ENCODE peak calls at places on chromosomes 12 and 14, in nine cellular contexts. H is heart left ventricle, O is A549, D is gastrocnemius medialis, B is transverse colon, F is IMR-90, J is uterus, V is adrenal gland, W is Peyer's patch. X is an unnamed sample.

GRCh38 chr12:26528943-26529342 is 304.1 kb downstream of the ITPR2 start:
- DNase-seq in H (no peak), O (no peak), D (no peak), B (no peak), F (no peak), J (no peak), V (no peak), W (no peak), X (no peak)

GRCh38 chr12:70267550-70267949 is 24.3 kb downstream of the CNOT2 start:
- DNase-seq in H (no peak), O (peak; percentile 7), D (no peak), B (no peak), F (peak; percentile 91), J (no peak), V (no peak), W (no peak), X (no peak)

GRCh38 chr12:49673446-49674317 is 33.5 kb downstream of the FMNL3 start:
- DNase-seq in H (peak; percentile 95), O (no peak), D (peak; percentile 90), B (peak; percentile 86), F (peak; percentile 94), J (peak; percentile 93), V (peak; percentile 92), W (peak; percentile 81), X (peak; percentile 94)

GRCh38 chr14:75282166-75282547 is 3.5 kb downstream of the FOS start:
- DNase-seq in H (no peak), O (no peak), D (no peak), B (peak; percentile 59), F (peak; percentile 60), J (no peak), V (no peak), W (no peak), X (no peak)

GRCh38 chr12:131910302-131911110 is 16.1 kb downstream of the ULK1 start:
- DNase-seq in H (no peak), O (no peak), D (no peak), B (no peak), F (no peak), J (no peak), V (peak; percentile 72), W (no peak), X (no peak)

GRCh38 chr12:121537814-121538698 is 42.8 kb downstream of the KDM2B start:
- DNase-seq in H (peak; percentile 28), O (no peak), D (no peak), B (peak; percentile 20), F (no peak), J (no peak), V (no peak), W (no peak), X (no peak)

GRCh38 chr14:104803280-104803915 is 2.5 kb downstream of the ZBTB42 start:
- DNase-seq in H (no peak), O (no peak), D (no peak), B (no peak), F (no peak), J (no peak), V (peak; percentile 4), W (no peak), X (no peak)

GRCh38 chr12:17456486-17456885 is 633.5 kb downstream of the RERGL start:
- DNase-seq in H (no peak), O (no peak), D (no peak), B (no peak), F (no peak), J (no peak), V (no peak), W (no peak), X (no peak)

GRCh38 chr14:22837750-22838538 is 1.6 kb downstream of the MMP14 start:
- DNase-seq in H (peak; percentile 44), O (no peak), D (peak; percentile 77), B (peak; percentile 55), F (peak; percentile 33), J (peak; percentile 88), V (peak; percentile 32), W (peak; percentile 56), X (no peak)

DNA sequence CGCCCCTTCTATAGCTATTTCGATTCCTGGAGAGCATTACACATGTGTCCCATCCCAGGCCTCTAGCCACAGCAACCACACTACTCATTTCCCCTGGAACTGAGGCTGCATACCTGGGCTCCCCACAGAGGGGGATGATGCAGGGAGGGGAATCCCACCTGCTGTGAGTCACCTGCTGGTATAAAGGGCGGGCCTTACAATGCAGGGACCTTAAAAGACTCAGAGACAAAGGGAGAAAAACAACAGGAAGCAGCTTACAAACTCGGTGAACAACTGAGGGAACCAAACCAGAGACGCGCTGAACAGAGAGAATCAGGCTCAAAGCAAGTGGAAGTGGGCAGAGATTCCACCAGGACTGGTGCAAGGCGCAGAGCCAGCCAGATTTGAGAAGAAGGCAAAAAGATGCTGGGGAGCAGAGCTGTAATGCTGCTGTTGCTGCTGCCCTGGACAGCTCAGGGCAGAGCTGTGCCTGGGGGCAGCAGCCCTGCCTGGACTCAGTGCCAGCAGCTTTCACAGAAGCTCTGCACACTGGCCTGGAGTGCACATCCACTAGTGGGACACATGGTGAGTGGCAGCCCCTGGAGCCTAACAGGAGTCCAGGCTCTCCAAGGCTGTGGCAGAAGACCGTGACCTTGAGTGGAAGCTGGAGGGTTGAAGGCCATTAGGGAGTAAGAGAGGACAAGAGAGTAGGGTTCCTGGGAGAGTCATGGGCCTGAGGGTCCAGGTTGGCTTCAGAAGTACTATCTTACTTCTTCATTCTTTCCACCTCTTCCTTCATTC is at the start of gene IL23A:
- DNase-seq in H (no peak), O (no peak), D (no peak), B (peak; percentile 30), F (peak; percentile 59), J (no peak), V (no peak), W (no peak), X (no peak)
- TF ChIP-seq POLR2A in H (no peak), O (no peak), D (no peak), B (no peak), F (no peak), J (no peak), V (no peak), W (no peak), X (no peak)

GRCh38 chr12:54029529-54030441 is 1.5 kb downstream of the HOXC6 start:
- DNase-seq in H (no peak), O (no peak), D (no peak), B (no peak), F (no peak), J (no peak), V (no peak), W (peak; percentile 46), X (no peak)

GRCh38 chr12:54032220-54032619 is 630 bp upstream of the HOXC5 start:
- DNase-seq in H (no peak), O (no peak), D (no peak), B (no peak), F (no peak), J (no peak), V (no peak), W (no peak), X (no peak)

GRCh38 chr12:54030442-54030801 is 2.2 kb downstream of the HOXC6 start:
- DNase-seq in H (no peak), O (no peak), D (no peak), B (no peak), F (no peak), J (no peak), V (no peak), W (no peak), X (no peak)

GRCh38 chr12:54032627-54033100 is at the start of gene HOXC5:
- DNase-seq in H (peak; percentile 31), O (peak; percentile 87), D (peak; percentile 78), B (peak; percentile 65), F (peak; percentile 38), J (peak; percentile 83), V (peak; percentile 71), W (peak; percentile 70), X (no peak)

GRCh38 chr12:54030889-54031860 is 1.7 kb upstream of the HOXC5 start:
- DNase-seq in H (no peak), O (no peak), D (peak; percentile 35), B (no peak), F (peak; percentile 19), J (no peak), V (peak; percentile 74), W (no peak), X (no peak)
- H3K4me3 ChIP-seq in H (no peak overlapping the region), O (no peak overlapping the region), D (peak overlapping the region; percentile 61), B (no peak overlapping the region), F (no peak overlapping the region), J (peak overlapping the region; percentile 19), V (no peak overlapping the region), W (no peak overlapping the region), X (no peak overlapping the region)

DNA sequence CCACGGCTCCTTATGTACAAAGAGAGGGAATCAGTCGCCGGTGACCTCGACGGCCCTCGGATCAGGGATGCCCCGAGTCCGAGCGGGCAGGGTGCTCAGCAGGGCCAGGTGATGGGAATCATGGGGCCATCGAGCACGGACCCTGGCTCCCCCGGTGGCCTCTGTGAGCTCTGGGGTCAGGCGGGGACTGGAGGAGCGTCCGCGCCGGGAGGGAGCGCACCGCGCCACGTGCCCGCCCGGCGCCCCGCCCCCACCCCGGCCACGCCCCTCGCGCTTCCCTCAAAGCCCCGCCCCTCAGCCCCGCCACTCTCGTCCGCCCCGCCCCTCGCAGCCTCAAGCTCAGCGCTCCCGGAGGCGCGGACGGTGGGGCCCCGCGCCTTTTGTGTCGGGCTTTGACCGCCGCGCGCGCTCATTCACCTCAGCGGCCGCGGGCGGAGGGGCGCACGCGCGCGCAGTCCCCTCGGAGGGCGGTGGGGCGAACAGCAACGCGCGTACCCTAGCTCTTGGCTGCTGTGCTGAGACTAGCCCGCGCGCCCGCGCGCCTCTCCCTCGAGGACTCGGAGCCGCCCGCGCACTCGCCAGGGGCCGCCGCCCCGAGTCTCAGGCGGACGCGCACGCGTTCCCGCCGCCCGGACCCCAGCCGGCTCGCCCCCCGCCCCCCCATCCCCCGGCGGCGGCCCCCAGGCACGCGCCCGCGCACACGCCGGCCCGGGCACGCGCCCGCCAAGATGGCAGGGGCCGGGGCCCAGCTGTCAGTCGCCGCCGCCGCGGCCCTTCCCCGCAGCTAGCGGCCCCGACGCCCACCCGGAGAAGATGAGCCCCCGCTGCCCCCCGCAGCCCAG is 93.9 kb upstream of the EVL start:
- DNase-seq in H (peak; percentile 88), O (peak; percentile 87), D (peak; percentile 68), B (peak; percentile 64), F (peak; percentile 80), J (peak; percentile 81), V (peak; percentile 74), W (peak; percentile 89), X (no peak)
- TF ChIP-seq POLR2A in H (peak; percentile 28), O (peak; percentile 32), D (peak; percentile 65), B (no peak), F (no peak), J (peak; percentile 75), V (no peak), W (peak; percentile 18), X (peak; percentile 56)

GRCh38 chr14:21309956-21310355 is 30.1 kb downstream of the RPGRIP1 start:
- DNase-seq in H (no peak), O (no peak), D (no peak), B (no peak), F (no peak), J (no peak), V (no peak), W (no peak), X (no peak)

GRCh38 chr14:21309238-21309636 is 29.4 kb downstream of the RPGRIP1 start:
- DNase-seq in H (no peak), O (no peak), D (no peak), B (no peak), F (no peak), J (no peak), V (no peak), W (no peak), X (no peak)

GRCh38 chr14:21308479-21309237 is 28.8 kb downstream of the RPGRIP1 start:
- DNase-seq in H (peak; percentile 59), O (peak; percentile 97), D (peak; percentile 72), B (peak; percentile 90), F (peak; percentile 23), J (peak; percentile 17), V (peak; percentile 87), W (peak; percentile 81), X (peak; percentile 87)

GRCh38 chr14:21307641-21308040 is 27.8 kb downstream of the RPGRIP1 start:
- DNase-seq in H (no peak), O (no peak), D (no peak), B (no peak), F (no peak), J (no peak), V (no peak), W (no peak), X (no peak)

GRCh38 chr14:21308132-21308478 is 28.2 kb downstream of the RPGRIP1 start:
- DNase-seq in H (no peak), O (peak; percentile 58), D (no peak), B (no peak), F (no peak), J (no peak), V (no peak), W (no peak), X (no peak)
- H3K4me3 ChIP-seq in H (no peak overlapping the region), O (peak overlapping the region; percentile 35), D (peak overlapping the region; percentile 38), B (peak overlapping the region; percentile 27), F (no peak overlapping the region), J (no peak overlapping the region), V (no peak overlapping the region), W (peak overlapping the region; percentile 23), X (no peak overlapping the region)

X was measured in vagina.